ENCODE peak calls at places on chromosomes 12 and 14, in eight cellular contexts. One of them, this sample, is unnamed.

GRCh38 chr12:89856431-89856830 is 147.8 kb upstream of the ATP2B1 start:
- DNase-seq in fibroblast of mammary gland: peak
- DNase-seq in D341Med: no peak
- DNase-seq in CD4-positive, CD25-positive, alpha-beta regulatory T cell: no peak
- DNase-seq in Calu3: no peak
- DNase-seq in HTR-8/SVneo: peak
- DNase-seq in caudate nucleus: no peak
- DNase-seq in pons: no peak
- DNase-seq in this sample: peak

GRCh38 chr14:79080040-79080439 is 909.9 kb downstream of the NRXN3 start:
- DNase-seq in fibroblast of mammary gland: no peak
- DNase-seq in D341Med: no peak
- DNase-seq in CD4-positive, CD25-positive, alpha-beta regulatory T cell: no peak
- DNase-seq in Calu3: no peak
- DNase-seq in HTR-8/SVneo: no peak
- DNase-seq in caudate nucleus: no peak
- DNase-seq in pons: no peak
- DNase-seq in this sample: no peak

GRCh38 chr14:90599748-90600507 is 203.1 kb downstream of the CALM1 start:
- DNase-seq in fibroblast of mammary gland: peak
- DNase-seq in D341Med: no peak
- DNase-seq in CD4-positive, CD25-positive, alpha-beta regulatory T cell: peak
- DNase-seq in Calu3: peak
- DNase-seq in HTR-8/SVneo: no peak
- DNase-seq in caudate nucleus: no peak
- DNase-seq in pons: peak
- DNase-seq in this sample: no peak

GRCh38 chr14:84375235-84375634 is 1154.7 kb upstream of the FLRT2 start:
- DNase-seq in fibroblast of mammary gland: peak
- DNase-seq in D341Med: no peak
- DNase-seq in CD4-positive, CD25-positive, alpha-beta regulatory T cell: no peak
- DNase-seq in Calu3: no peak
- DNase-seq in HTR-8/SVneo: no peak
- DNase-seq in caudate nucleus: no peak
- DNase-seq in pons: no peak
- DNase-seq in this sample: peak

GRCh38 chr14:24196071-24197061 is 1.1 kb upstream of the TM9SF1 start:
- DNase-seq in fibroblast of mammary gland: peak
- DNase-seq in D341Med: no peak
- DNase-seq in CD4-positive, CD25-positive, alpha-beta regulatory T cell: peak
- DNase-seq in Calu3: no peak
- DNase-seq in HTR-8/SVneo: peak
- DNase-seq in caudate nucleus: no peak
- DNase-seq in pons: no peak
- DNase-seq in this sample: no peak

GRCh38 chr12:90020006-90020405 is 311.4 kb upstream of the ATP2B1 start:
- DNase-seq in fibroblast of mammary gland: peak
- DNase-seq in D341Med: no peak
- DNase-seq in CD4-positive, CD25-positive, alpha-beta regulatory T cell: no peak
- DNase-seq in Calu3: no peak
- DNase-seq in HTR-8/SVneo: no peak
- DNase-seq in caudate nucleus: no peak
- DNase-seq in pons: no peak
- DNase-seq in this sample: no peak

GRCh38 chr14:19775587-19775986 is 2.3 kb downstream of the OR4M1 start:
- DNase-seq in fibroblast of mammary gland: no peak
- DNase-seq in D341Med: no peak
- DNase-seq in CD4-positive, CD25-positive, alpha-beta regulatory T cell: no peak
- DNase-seq in Calu3: no peak
- DNase-seq in HTR-8/SVneo: no peak
- DNase-seq in caudate nucleus: no peak
- DNase-seq in pons: no peak
- DNase-seq in this sample: no peak

GRCh38 chr12:53938276-53939140 is at the start of gene HOXC13:
- DNase-seq in fibroblast of mammary gland: peak
- DNase-seq in D341Med: peak
- DNase-seq in CD4-positive, CD25-positive, alpha-beta regulatory T cell: peak
- DNase-seq in Calu3: peak
- DNase-seq in HTR-8/SVneo: peak
- DNase-seq in caudate nucleus: no peak
- DNase-seq in pons: no peak
- DNase-seq in this sample: no peak

GRCh38 chr14:39025810-39026627 is 77.0 kb downstream of the SEC23A start:
- DNase-seq in fibroblast of mammary gland: no peak
- DNase-seq in D341Med: no peak
- DNase-seq in CD4-positive, CD25-positive, alpha-beta regulatory T cell: no peak
- DNase-seq in Calu3: no peak
- DNase-seq in HTR-8/SVneo: no peak
- DNase-seq in caudate nucleus: no peak
- DNase-seq in pons: no peak
- DNase-seq in this sample: peak

GRCh38 chr14:99936056-99936455 is 129.2 kb upstream of the EVL start:
- DNase-seq in fibroblast of mammary gland: no peak
- DNase-seq in D341Med: no peak
- DNase-seq in CD4-positive, CD25-positive, alpha-beta regulatory T cell: no peak
- DNase-seq in Calu3: no peak
- DNase-seq in HTR-8/SVneo: peak
- DNase-seq in caudate nucleus: no peak
- DNase-seq in pons: no peak
- DNase-seq in this sample: no peak

GRCh38 chr12:57874166-57875108 is 27.9 kb upstream of the CTDSP2 start:
- DNase-seq in fibroblast of mammary gland: no peak
- DNase-seq in D341Med: no peak
- DNase-seq in CD4-positive, CD25-positive, alpha-beta regulatory T cell: no peak
- DNase-seq in Calu3: no peak
- DNase-seq in HTR-8/SVneo: no peak
- DNase-seq in caudate nucleus: no peak
- DNase-seq in pons: peak
- DNase-seq in this sample: no peak